ENCODE peak calls at places on chromosome 5, in four cellular contexts. One of them, this sample, is unnamed. For H3K4me1, the result is how much of the 10 kb centered on the place peaks cover.

GRCh38 chr5:116032094-116032517 is at the start of gene ARL14EPL:
- DNase-seq in aorta: peak
- DNase-seq in uterus: peak
- DNase-seq in body of pancreas: peak
- DNase-seq in this sample: no peak

GRCh38 chr5:25995209-25995608 is 1043.2 kb downstream of the CDH9 start:
- DNase-seq in aorta: no peak
- DNase-seq in uterus: no peak
- DNase-seq in body of pancreas: no peak
- DNase-seq in this sample: no peak

GRCh38 chr5:90530736-90531487 is 1.5 kb upstream of the LYSMD3 start:
- DNase-seq in aorta: no peak
- DNase-seq in uterus: no peak
- DNase-seq in body of pancreas: peak
- DNase-seq in this sample: no peak

GRCh38 chr5:74227081-74227480 is 413.4 kb downstream of the ENC1 start:
- DNase-seq in aorta: no peak
- DNase-seq in uterus: no peak
- DNase-seq in body of pancreas: no peak
- DNase-seq in this sample: no peak

GRCh38 chr5:146427619-146427997 is 19.5 kb upstream of the TCERG1 start:
- DNase-seq in aorta: no peak
- DNase-seq in uterus: no peak
- DNase-seq in body of pancreas: no peak
- DNase-seq in this sample: no peak

GRCh38 chr5:88058625-88059024 is 210.0 kb downstream of the TMEM161B start:
- DNase-seq in aorta: no peak
- DNase-seq in uterus: no peak
- DNase-seq in body of pancreas: no peak
- DNase-seq in this sample: no peak

GRCh38 chr5:89972901-89973300 is 436.7 kb downstream of the CETN3 start:
- DNase-seq in aorta: no peak
- DNase-seq in uterus: no peak
- DNase-seq in body of pancreas: no peak
- DNase-seq in this sample: no peak

GRCh38 chr5:14107536-14107935 is 35.6 kb upstream of the TRIO start:
- DNase-seq in aorta: no peak
- DNase-seq in uterus: no peak
- DNase-seq in body of pancreas: no peak
- DNase-seq in this sample: no peak

GRCh38 chr5:4720831-4721230 is 419.3 kb upstream of the ADAMTS16 start:
- DNase-seq in aorta: peak
- DNase-seq in uterus: no peak
- DNase-seq in body of pancreas: no peak
- DNase-seq in this sample: peak

GRCh38 chr5:173743641-173744343 is 127.3 kb upstream of the BOD1 start:
- DNase-seq in aorta: no peak
- DNase-seq in uterus: no peak
- DNase-seq in body of pancreas: no peak
- DNase-seq in this sample: no peak

GRCh38 chr5:111394580-111394979 is 117.8 kb downstream of the STARD4 start:
- DNase-seq in aorta: no peak
- DNase-seq in uterus: no peak
- DNase-seq in body of pancreas: no peak
- DNase-seq in this sample: no peak

GRCh38 chr5:3929799-3930198 is 334.2 kb downstream of the IRX1 start:
- DNase-seq in aorta: no peak
- DNase-seq in uterus: no peak
- DNase-seq in body of pancreas: no peak
- DNase-seq in this sample: no peak

GRCh38 chr5:138498381-138498780 is 33.1 kb downstream of the EGR1 start:
- DNase-seq in aorta: no peak
- DNase-seq in uterus: no peak
- DNase-seq in body of pancreas: no peak
- DNase-seq in this sample: no peak

GRCh38 chr5:156051972-156052371 is 275.0 kb upstream of the SGCD start:
- DNase-seq in aorta: no peak
- DNase-seq in uterus: no peak
- DNase-seq in body of pancreas: no peak
- DNase-seq in this sample: no peak

GRCh38 chr5:5777013-5777412 is 354.5 kb downstream of the ICE1 start:
- DNase-seq in aorta: no peak
- DNase-seq in uterus: no peak
- DNase-seq in body of pancreas: no peak
- DNase-seq in this sample: no peak

GRCh38 chr5:78751872-78752271 is 103.3 kb upstream of the LHFPL2 start:
- DNase-seq in aorta: no peak
- DNase-seq in uterus: no peak
- DNase-seq in body of pancreas: no peak
- DNase-seq in this sample: no peak

GRCh38 chr5:167639213-167639612 is 652.2 kb upstream of the WWC1 start:
- DNase-seq in aorta: no peak
- DNase-seq in uterus: no peak
- DNase-seq in body of pancreas: no peak
- DNase-seq in this sample: no peak

GRCh38 chr5:50958852-50959457 is 292.5 kb downstream of the PARP8 start:
- DNase-seq in aorta: no peak
- DNase-seq in uterus: no peak
- DNase-seq in body of pancreas: peak
- DNase-seq in this sample: no peak

GRCh38 chr5:115589043-115589442 is 13.2 kb downstream of the TICAM2 start:
- DNase-seq in aorta: no peak
- DNase-seq in uterus: no peak
- DNase-seq in body of pancreas: no peak
- DNase-seq in this sample: no peak

GRCh38 chr5:173592050-173592669 is 24.3 kb downstream of the BOD1 start:
- DNase-seq in aorta: no peak
- DNase-seq in uterus: no peak
- DNase-seq in body of pancreas: no peak
- DNase-seq in this sample: no peak

GRCh38 chr5:57368010-57368409 is 114.6 kb downstream of the ACTBL2 start:
- DNase-seq in aorta: no peak
- DNase-seq in uterus: no peak
- DNase-seq in body of pancreas: no peak
- DNase-seq in this sample: no peak

GRCh38 chr5:159031513-159031912 is 68.2 kb downstream of the EBF1 start:
- DNase-seq in aorta: no peak
- DNase-seq in uterus: no peak
- DNase-seq in body of pancreas: no peak
- DNase-seq in this sample: no peak

GRCh38 chr5:40124367-40124766 is 555.3 kb upstream of the PTGER4 start:
- DNase-seq in aorta: no peak
- DNase-seq in uterus: no peak
- DNase-seq in body of pancreas: no peak
- DNase-seq in this sample: no peak

GRCh38 chr5:39570418-39571027 is 145.7 kb upstream of the DAB2 start:
- DNase-seq in aorta: no peak
- DNase-seq in uterus: no peak
- DNase-seq in body of pancreas: no peak
- DNase-seq in this sample: no peak

GRCh38 chr5:107744418-107745330 is 73.9 kb upstream of the EFNA5 start:
- DNase-seq in aorta: no peak
- DNase-seq in uterus: no peak
- DNase-seq in body of pancreas: no peak
- DNase-seq in this sample: no peak

GRCh38 chr5:133247881-133248642 is 196.2 kb downstream of the HSPA4 start:
- DNase-seq in aorta: no peak
- DNase-seq in uterus: no peak
- DNase-seq in body of pancreas: peak
- DNase-seq in this sample: no peak

GRCh38 chr5:83306572-83307241 is 164.8 kb upstream of the VCAN start:
- DNase-seq in aorta: peak
- DNase-seq in uterus: no peak
- DNase-seq in body of pancreas: peak
- DNase-seq in this sample: peak

GRCh38 chr5:40871177-40871576 is 30.0 kb downstream of the CARD6 start:
- DNase-seq in aorta: no peak
- DNase-seq in uterus: no peak
- DNase-seq in body of pancreas: no peak
- DNase-seq in this sample: no peak

GRCh38 chr5:4684946-4685345 is 455.2 kb upstream of the ADAMTS16 start:
- DNase-seq in aorta: no peak
- DNase-seq in uterus: no peak
- DNase-seq in body of pancreas: no peak
- DNase-seq in this sample: no peak

GRCh38 chr5:10580531-10581423 is 16.9 kb downstream of the ANKRD33B start:
- DNase-seq in aorta: no peak
- DNase-seq in uterus: no peak
- DNase-seq in body of pancreas: no peak
- DNase-seq in this sample: no peak

GRCh38 chr5:10578292-10578663 is 14.4 kb downstream of the ANKRD33B start:
- DNase-seq in aorta: no peak
- DNase-seq in uterus: no peak
- DNase-seq in body of pancreas: no peak
- DNase-seq in this sample: no peak

GRCh38 chr5:10581424-10581748 is 17.5 kb downstream of the ANKRD33B start:
- DNase-seq in aorta: no peak
- DNase-seq in uterus: no peak
- DNase-seq in body of pancreas: no peak
- DNase-seq in this sample: no peak

GRCh38 chr5:10578869-10579268 is 15.0 kb downstream of the ANKRD33B start:
- DNase-seq in aorta: no peak
- DNase-seq in uterus: no peak
- DNase-seq in body of pancreas: no peak
- DNase-seq in this sample: no peak

DNA sequence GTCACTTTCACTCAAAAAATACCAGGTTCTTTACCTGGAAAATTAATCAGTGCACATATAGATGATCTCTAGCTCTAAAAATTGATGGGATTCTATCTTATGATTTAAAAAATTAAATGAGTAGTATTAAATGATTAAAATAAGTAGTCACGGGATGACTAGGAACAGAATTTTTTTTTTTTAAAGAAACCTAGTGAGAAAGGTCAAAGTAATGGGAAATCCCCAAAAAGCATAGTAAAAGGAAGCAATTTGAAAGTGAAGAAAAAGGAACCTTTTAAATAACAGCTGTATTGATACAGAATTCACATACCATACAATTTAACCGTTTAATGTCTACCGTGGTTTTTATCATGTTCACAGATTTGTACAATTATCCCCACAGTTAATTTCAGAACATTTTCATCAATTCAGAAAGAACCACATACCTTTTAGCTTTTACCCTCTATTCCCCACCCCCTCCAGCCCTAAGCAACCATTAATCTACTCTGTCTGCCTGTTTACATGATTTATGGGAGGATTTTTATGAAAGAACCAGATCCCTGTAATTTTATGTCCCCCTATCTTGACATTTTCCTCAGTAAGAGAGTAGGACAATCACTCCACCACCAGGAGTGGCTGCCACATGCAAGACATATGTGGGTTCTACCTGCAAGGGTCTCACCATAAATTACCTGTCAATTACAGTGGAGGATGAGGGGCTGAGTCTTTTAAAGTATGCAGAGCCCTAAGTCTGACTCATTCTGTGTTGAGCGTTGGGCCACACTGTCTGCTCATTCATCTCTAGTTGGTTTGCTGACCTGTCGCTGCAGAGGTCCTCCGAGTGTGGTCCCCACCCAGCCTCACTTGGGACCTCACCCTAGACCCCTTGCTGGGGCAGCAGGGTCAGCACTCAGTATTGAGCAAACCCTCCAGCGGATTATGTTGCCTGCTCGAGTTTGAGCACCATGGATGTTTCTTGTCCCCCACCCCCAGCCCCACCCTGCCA is 16.0 kb downstream of the ANKRD33B start:
- DNase-seq in aorta: no peak
- DNase-seq in uterus: no peak
- DNase-seq in body of pancreas: no peak
- DNase-seq in this sample: no peak
- H3K4me1 ChIP-seq in aorta: under half
- H3K4me1 ChIP-seq in uterus: under half
- H3K4me1 ChIP-seq in body of pancreas: under half
- H3K4me1 ChIP-seq in this sample: under half

DNA sequence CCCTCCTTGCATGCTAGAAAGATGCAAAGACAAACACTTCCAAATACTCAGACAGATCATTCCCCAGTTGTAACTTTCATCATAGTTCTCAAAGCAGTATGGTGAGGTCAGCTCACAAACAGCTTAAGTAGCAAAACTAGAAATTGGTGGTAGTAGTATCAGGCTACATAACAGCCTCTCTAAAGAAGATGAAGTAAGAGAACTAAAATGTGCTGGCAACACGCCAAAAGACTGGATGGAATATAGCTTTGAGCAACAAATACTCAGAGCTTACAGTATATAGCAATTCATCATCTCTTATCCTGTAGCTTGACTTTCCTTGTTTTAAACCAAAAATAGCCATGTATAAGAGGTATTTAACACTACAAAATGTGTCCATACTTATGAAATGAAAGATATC is 7.5 kb downstream of the PFDN1 start:
- DNase-seq in aorta: no peak
- DNase-seq in uterus: no peak
- DNase-seq in body of pancreas: peak
- DNase-seq in this sample: peak
- H3K4me1 ChIP-seq in aorta: under half
- H3K4me1 ChIP-seq in uterus: under half
- H3K4me1 ChIP-seq in body of pancreas: under half
- H3K4me1 ChIP-seq in this sample: half or more

GRCh38 chr5:80182802-80183645 is 72.8 kb downstream of the SERINC5 start:
- DNase-seq in aorta: no peak
- DNase-seq in uterus: no peak
- DNase-seq in body of pancreas: no peak
- DNase-seq in this sample: no peak
- H3K4me1 ChIP-seq in aorta: under half
- H3K4me1 ChIP-seq in uterus: under half
- H3K4me1 ChIP-seq in body of pancreas: half or more
- H3K4me1 ChIP-seq in this sample: under half

GRCh38 chr5:72160959-72161358 is 53.7 kb downstream of the MAP1B start:
- DNase-seq in aorta: no peak
- DNase-seq in uterus: no peak
- DNase-seq in body of pancreas: no peak
- DNase-seq in this sample: no peak

GRCh38 chr5:72166070-72166979 is 59.0 kb downstream of the MAP1B start:
- DNase-seq in aorta: peak
- DNase-seq in uterus: peak
- DNase-seq in body of pancreas: peak
- DNase-seq in this sample: peak

GRCh38 chr5:72160299-72160698 is 53.0 kb downstream of the MAP1B start:
- DNase-seq in aorta: no peak
- DNase-seq in uterus: no peak
- DNase-seq in body of pancreas: no peak
- DNase-seq in this sample: no peak

GRCh38 chr5:72161951-72162350 is 54.7 kb downstream of the MAP1B start:
- DNase-seq in aorta: no peak
- DNase-seq in uterus: no peak
- DNase-seq in body of pancreas: no peak
- DNase-seq in this sample: no peak

GRCh38 chr5:72163349-72163983 is 56.2 kb downstream of the MAP1B start:
- DNase-seq in aorta: no peak
- DNase-seq in uterus: no peak
- DNase-seq in body of pancreas: no peak
- DNase-seq in this sample: no peak
- H3K4me1 ChIP-seq in aorta: under half
- H3K4me1 ChIP-seq in uterus: under half
- H3K4me1 ChIP-seq in body of pancreas: under half
- H3K4me1 ChIP-seq in this sample: under half

GRCh38 chr5:20359377-20359776 is 371.4 kb upstream of the CDH18 start:
- DNase-seq in aorta: no peak
- DNase-seq in uterus: no peak
- DNase-seq in body of pancreas: no peak
- DNase-seq in this sample: no peak
- H3K4me1 ChIP-seq in aorta: under half
- H3K4me1 ChIP-seq in uterus: under half
- H3K4me1 ChIP-seq in body of pancreas: under half
- H3K4me1 ChIP-seq in this sample: under half

GRCh38 chr5:126523818-126524522 is 71.0 kb downstream of the ALDH7A1 start:
- DNase-seq in aorta: no peak
- DNase-seq in uterus: no peak
- DNase-seq in body of pancreas: no peak
- DNase-seq in this sample: no peak
- H3K4me1 ChIP-seq in aorta: under half
- H3K4me1 ChIP-seq in uterus: under half
- H3K4me1 ChIP-seq in body of pancreas: under half
- H3K4me1 ChIP-seq in this sample: under half

This sample was measured in heart left ventricle.